ENCODE peak calls at places on chromosomes 12 and 14, in seven cellular contexts. One of them, this sample, is unnamed.

GRCh38 chr12:131105736-131106356 is 152.1 kb downstream of the ADGRD1 start:
- DNase-seq in brain microvascular endothelial cell: no peak
- DNase-seq in ovary: peak
- DNase-seq in psoas muscle: no peak
- DNase-seq in left ventricle myocardium inferior: no peak
- DNase-seq in HL-60: no peak
- DNase-seq in lower leg skin: no peak
- DNase-seq in this sample: no peak

GRCh38 chr12:93657076-93657475 is 20.1 kb upstream of the CRADD start:
- DNase-seq in brain microvascular endothelial cell: no peak
- DNase-seq in psoas muscle: no peak
- DNase-seq in left ventricle myocardium inferior: no peak
- DNase-seq in ovary: no peak
- DNase-seq in HL-60: no peak
- DNase-seq in lower leg skin: no peak
- DNase-seq in this sample: peak

GRCh38 chr14:88902850-88903249 is 78.4 kb downstream of the TTC8 start:
- DNase-seq in psoas muscle: no peak
- DNase-seq in left ventricle myocardium inferior: no peak
- DNase-seq in lower leg skin: no peak
- DNase-seq in HL-60: no peak
- DNase-seq in brain microvascular endothelial cell: no peak
- DNase-seq in ovary: no peak
- DNase-seq in this sample: no peak

GRCh38 chr12:80936642-80937390 is 918 bp downstream of the LIN7A start:
- DNase-seq in psoas muscle: peak
- DNase-seq in left ventricle myocardium inferior: peak
- DNase-seq in brain microvascular endothelial cell: peak
- DNase-seq in lower leg skin: no peak
- DNase-seq in HL-60: peak
- DNase-seq in ovary: peak
- DNase-seq in this sample: peak

GRCh38 chr12:132711169-132711843 is 664 bp downstream of the PGAM5 start:
- DNase-seq in psoas muscle: no peak
- DNase-seq in lower leg skin: no peak
- DNase-seq in brain microvascular endothelial cell: no peak
- DNase-seq in HL-60: peak
- DNase-seq in left ventricle myocardium inferior: no peak
- DNase-seq in ovary: no peak
- DNase-seq in this sample: no peak

GRCh38 chr12:18919826-18920511 is 182.1 kb downstream of the CAPZA3 start:
- DNase-seq in psoas muscle: no peak
- DNase-seq in brain microvascular endothelial cell: no peak
- DNase-seq in HL-60: no peak
- DNase-seq in ovary: no peak
- DNase-seq in left ventricle myocardium inferior: no peak
- DNase-seq in lower leg skin: no peak
- DNase-seq in this sample: no peak

GRCh38 chr12:53195516-53196420 is 11.3 kb downstream of the ITGB7 start:
- DNase-seq in psoas muscle: no peak
- DNase-seq in HL-60: no peak
- DNase-seq in left ventricle myocardium inferior: no peak
- DNase-seq in lower leg skin: no peak
- DNase-seq in ovary: no peak
- DNase-seq in brain microvascular endothelial cell: no peak
- DNase-seq in this sample: no peak

GRCh38 chr14:101101456-101102056 is 198.0 kb upstream of the RTL1 start:
- DNase-seq in lower leg skin: peak
- DNase-seq in psoas muscle: no peak
- DNase-seq in HL-60: no peak
- DNase-seq in left ventricle myocardium inferior: no peak
- DNase-seq in brain microvascular endothelial cell: no peak
- DNase-seq in ovary: no peak
- DNase-seq in this sample: no peak

GRCh38 chr12:57834086-57834876 is 12.2 kb downstream of the CTDSP2 start:
- DNase-seq in ovary: no peak
- DNase-seq in lower leg skin: no peak
- DNase-seq in left ventricle myocardium inferior: no peak
- DNase-seq in brain microvascular endothelial cell: no peak
- DNase-seq in psoas muscle: no peak
- DNase-seq in HL-60: no peak
- DNase-seq in this sample: no peak

GRCh38 chr12:102182635-102183034 is 15.0 kb downstream of the PMCH start:
- DNase-seq in brain microvascular endothelial cell: no peak
- DNase-seq in psoas muscle: no peak
- DNase-seq in ovary: no peak
- DNase-seq in lower leg skin: no peak
- DNase-seq in left ventricle myocardium inferior: no peak
- DNase-seq in HL-60: no peak
- DNase-seq in this sample: no peak

GRCh38 chr12:39617887-39618286 is 1.7 kb downstream of the ABCD2 start:
- DNase-seq in HL-60: no peak
- DNase-seq in lower leg skin: no peak
- DNase-seq in ovary: no peak
- DNase-seq in left ventricle myocardium inferior: no peak
- DNase-seq in psoas muscle: no peak
- DNase-seq in brain microvascular endothelial cell: no peak
- DNase-seq in this sample: no peak

GRCh38 chr12:39619316-39619659 is 315 bp downstream of the ABCD2 start:
- DNase-seq in lower leg skin: no peak
- DNase-seq in left ventricle myocardium inferior: no peak
- DNase-seq in ovary: no peak
- DNase-seq in psoas muscle: no peak
- DNase-seq in brain microvascular endothelial cell: no peak
- DNase-seq in HL-60: no peak
- DNase-seq in this sample: no peak

GRCh38 chr12:39618701-39619100 is 902 bp downstream of the ABCD2 start:
- DNase-seq in HL-60: no peak
- DNase-seq in left ventricle myocardium inferior: no peak
- DNase-seq in psoas muscle: no peak
- DNase-seq in brain microvascular endothelial cell: no peak
- DNase-seq in ovary: no peak
- DNase-seq in lower leg skin: no peak
- DNase-seq in this sample: no peak

GRCh38 chr12:39616251-39616650 is 3.4 kb downstream of the ABCD2 start:
- DNase-seq in lower leg skin: no peak
- DNase-seq in brain microvascular endothelial cell: no peak
- DNase-seq in left ventricle myocardium inferior: no peak
- DNase-seq in HL-60: no peak
- DNase-seq in ovary: no peak
- DNase-seq in psoas muscle: no peak
- DNase-seq in this sample: no peak

DNA sequence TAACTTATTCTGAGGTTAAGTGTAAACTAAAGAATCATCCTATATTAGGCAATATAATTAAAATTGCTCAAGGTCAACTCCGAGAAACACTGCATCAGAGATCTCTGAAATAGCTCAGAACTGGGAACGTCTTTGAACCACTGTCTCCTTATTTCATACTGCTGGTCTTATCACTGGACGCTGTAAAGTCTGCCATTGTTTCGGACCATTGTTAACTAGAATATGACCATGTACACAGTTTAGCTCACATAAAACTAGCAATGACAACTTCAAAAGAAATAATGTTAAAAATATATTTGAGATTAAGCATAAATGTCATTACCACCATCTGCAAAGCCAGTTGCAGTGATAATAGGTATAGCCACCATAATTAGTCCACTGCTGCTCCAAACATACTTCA is 2.9 kb downstream of the ABCD2 start:
- DNase-seq in ovary: no peak
- DNase-seq in HL-60: no peak
- DNase-seq in left ventricle myocardium inferior: no peak
- DNase-seq in brain microvascular endothelial cell: no peak
- DNase-seq in psoas muscle: no peak
- DNase-seq in lower leg skin: no peak
- DNase-seq in this sample: no peak
- H3K4me3 ChIP-seq in ovary: no peak
- H3K4me3 ChIP-seq in HL-60: no peak
- H3K4me3 ChIP-seq in left ventricle myocardium inferior: peak
- H3K4me3 ChIP-seq in brain microvascular endothelial cell: no peak
- H3K4me3 ChIP-seq in psoas muscle: no peak
- H3K4me3 ChIP-seq in lower leg skin: no peak
- H3K4me3 ChIP-seq in this sample: no peak

GRCh38 chr12:865614-866013 is 83.9 kb downstream of the RAD52 start:
- DNase-seq in brain microvascular endothelial cell: no peak
- DNase-seq in HL-60: no peak
- DNase-seq in left ventricle myocardium inferior: no peak
- DNase-seq in ovary: no peak
- DNase-seq in lower leg skin: no peak
- DNase-seq in psoas muscle: no peak
- DNase-seq in this sample: no peak

GRCh38 chr12:870378-870777 is 79.1 kb downstream of the RAD52 start:
- DNase-seq in psoas muscle: no peak
- DNase-seq in HL-60: no peak
- DNase-seq in brain microvascular endothelial cell: no peak
- DNase-seq in lower leg skin: no peak
- DNase-seq in left ventricle myocardium inferior: no peak
- DNase-seq in ovary: no peak
- DNase-seq in this sample: no peak

GRCh38 chr12:868722-869121 is 80.8 kb downstream of the RAD52 start:
- DNase-seq in ovary: no peak
- DNase-seq in psoas muscle: no peak
- DNase-seq in HL-60: no peak
- DNase-seq in left ventricle myocardium inferior: no peak
- DNase-seq in brain microvascular endothelial cell: no peak
- DNase-seq in lower leg skin: no peak
- DNase-seq in this sample: no peak

GRCh38 chr12:863285-863684 is 86.2 kb downstream of the RAD52 start:
- DNase-seq in left ventricle myocardium inferior: no peak
- DNase-seq in lower leg skin: no peak
- DNase-seq in psoas muscle: no peak
- DNase-seq in HL-60: no peak
- DNase-seq in brain microvascular endothelial cell: no peak
- DNase-seq in ovary: no peak
- DNase-seq in this sample: no peak

GRCh38 chr12:867905-868304 is 81.6 kb downstream of the RAD52 start:
- DNase-seq in brain microvascular endothelial cell: no peak
- DNase-seq in HL-60: no peak
- DNase-seq in psoas muscle: no peak
- DNase-seq in ovary: no peak
- DNase-seq in lower leg skin: no peak
- DNase-seq in left ventricle myocardium inferior: no peak
- DNase-seq in this sample: no peak
- TF ChIP-seq CTCF in brain microvascular endothelial cell: no peak
- TF ChIP-seq CTCF in HL-60: no peak
- TF ChIP-seq CTCF in psoas muscle: no peak
- TF ChIP-seq CTCF in ovary: no peak
- TF ChIP-seq CTCF in lower leg skin: no peak
- TF ChIP-seq CTCF in left ventricle myocardium inferior: no peak
- TF ChIP-seq CTCF in this sample: no peak

GRCh38 chr12:21499765-21500164 is 1.7 kb downstream of the RECQL start:
- DNase-seq in ovary: no peak
- DNase-seq in left ventricle myocardium inferior: no peak
- DNase-seq in psoas muscle: no peak
- DNase-seq in HL-60: no peak
- DNase-seq in lower leg skin: no peak
- DNase-seq in brain microvascular endothelial cell: no peak
- DNase-seq in this sample: no peak
- H3K4me3 ChIP-seq in ovary: no peak
- H3K4me3 ChIP-seq in left ventricle myocardium inferior: peak
- H3K4me3 ChIP-seq in psoas muscle: peak
- H3K4me3 ChIP-seq in HL-60: no peak
- H3K4me3 ChIP-seq in lower leg skin: no peak
- H3K4me3 ChIP-seq in brain microvascular endothelial cell: peak
- H3K4me3 ChIP-seq in this sample: no peak

GRCh38 chr14:102985665-102986064 is 63.2 kb downstream of the AMN start:
- DNase-seq in HL-60: no peak
- DNase-seq in ovary: no peak
- DNase-seq in brain microvascular endothelial cell: no peak
- DNase-seq in left ventricle myocardium inferior: no peak
- DNase-seq in lower leg skin: no peak
- DNase-seq in psoas muscle: no peak
- DNase-seq in this sample: no peak
- TF ChIP-seq CTCF in HL-60: no peak
- TF ChIP-seq CTCF in ovary: no peak
- TF ChIP-seq CTCF in brain microvascular endothelial cell: no peak
- TF ChIP-seq CTCF in left ventricle myocardium inferior: no peak
- TF ChIP-seq CTCF in lower leg skin: no peak
- TF ChIP-seq CTCF in psoas muscle: no peak
- TF ChIP-seq CTCF in this sample: no peak

GRCh38 chr14:22479781-22480464 is 109.1 kb downstream of the DAD1 start:
- DNase-seq in left ventricle myocardium inferior: no peak
- DNase-seq in lower leg skin: peak
- DNase-seq in psoas muscle: no peak
- DNase-seq in brain microvascular endothelial cell: no peak
- DNase-seq in ovary: no peak
- DNase-seq in HL-60: no peak
- DNase-seq in this sample: no peak

GRCh38 chr14:22479132-22479531 is 109.9 kb downstream of the DAD1 start:
- DNase-seq in HL-60: no peak
- DNase-seq in brain microvascular endothelial cell: no peak
- DNase-seq in lower leg skin: no peak
- DNase-seq in psoas muscle: no peak
- DNase-seq in left ventricle myocardium inferior: no peak
- DNase-seq in ovary: no peak
- DNase-seq in this sample: no peak

GRCh38 chr14:22478247-22478646 is 110.8 kb downstream of the DAD1 start:
- DNase-seq in psoas muscle: no peak
- DNase-seq in lower leg skin: no peak
- DNase-seq in ovary: no peak
- DNase-seq in brain microvascular endothelial cell: no peak
- DNase-seq in HL-60: no peak
- DNase-seq in left ventricle myocardium inferior: no peak
- DNase-seq in this sample: no peak

GRCh38 chr14:22477569-22478194 is 111.3 kb downstream of the DAD1 start:
- DNase-seq in lower leg skin: no peak
- DNase-seq in HL-60: no peak
- DNase-seq in left ventricle myocardium inferior: no peak
- DNase-seq in ovary: no peak
- DNase-seq in psoas muscle: no peak
- DNase-seq in brain microvascular endothelial cell: no peak
- DNase-seq in this sample: no peak

DNA sequence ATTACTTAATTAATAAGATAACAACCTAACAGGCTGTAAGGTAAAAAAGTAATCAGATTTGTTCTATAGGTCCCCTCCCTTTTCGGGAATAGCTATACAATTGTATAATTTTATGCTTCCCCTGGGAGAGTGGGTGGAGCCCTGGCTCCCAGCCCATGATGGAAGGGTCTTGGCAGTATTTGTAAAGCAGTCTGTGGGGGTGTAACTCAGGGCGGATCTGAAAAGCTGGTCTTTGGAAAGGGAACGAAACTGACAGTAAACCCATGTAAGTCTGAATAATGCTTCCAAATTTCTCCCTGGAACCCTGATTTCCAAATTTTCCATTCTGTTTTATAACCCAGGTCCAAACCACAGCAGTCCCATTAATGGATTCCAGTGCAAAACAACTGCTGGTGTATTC is 110.4 kb downstream of the DAD1 start:
- DNase-seq in ovary: peak
- DNase-seq in left ventricle myocardium inferior: peak
- DNase-seq in lower leg skin: no peak
- DNase-seq in psoas muscle: no peak
- DNase-seq in brain microvascular endothelial cell: no peak
- DNase-seq in HL-60: no peak
- DNase-seq in this sample: no peak
- H3K4me3 ChIP-seq in ovary: no peak
- H3K4me3 ChIP-seq in left ventricle myocardium inferior: no peak
- H3K4me3 ChIP-seq in lower leg skin: no peak
- H3K4me3 ChIP-seq in psoas muscle: no peak
- H3K4me3 ChIP-seq in brain microvascular endothelial cell: no peak
- H3K4me3 ChIP-seq in HL-60: no peak
- H3K4me3 ChIP-seq in this sample: no peak

GRCh38 chr14:24297190-24297964 is 2.2 kb downstream of the DHRS1 start:
- DNase-seq in ovary: no peak
- DNase-seq in left ventricle myocardium inferior: no peak
- DNase-seq in psoas muscle: no peak
- DNase-seq in brain microvascular endothelial cell: peak
- DNase-seq in HL-60: peak
- DNase-seq in lower leg skin: no peak
- DNase-seq in this sample: peak
- TF ChIP-seq CTCF in ovary: no peak
- TF ChIP-seq CTCF in left ventricle myocardium inferior: peak
- TF ChIP-seq CTCF in psoas muscle: peak
- TF ChIP-seq CTCF in brain microvascular endothelial cell: peak
- TF ChIP-seq CTCF in HL-60: peak
- TF ChIP-seq CTCF in lower leg skin: peak
- TF ChIP-seq CTCF in this sample: peak

This sample was measured in cardiac fibroblast.